ENCODE peak calls at places on chromosome 3, in seven cellular contexts. H is neural progenitor cell, F is endodermal cell, G is bronchial epithelial cell, W is suprapubic skin, Z is colonic mucosa, P is Panc1. A is an unnamed sample. For H3K36me3, the result is how much of the 10 kb centered on the place peaks cover.

GRCh38 chr3:95311272-95311671 is 1248.4 kb downstream of the NSUN3 start:
- DNase-seq in H (no peak), F (no peak), G (no peak), W (no peak), Z (no peak), P (no peak), A (no peak)

GRCh38 chr3:177367783-177368182 is 170.5 kb upstream of the TBL1XR1 start:
- DNase-seq in H (no peak), F (no peak), G (no peak), W (no peak), Z (no peak), P (no peak), A (no peak)

GRCh38 chr3:144866504-144866903 is 894.9 kb downstream of the DIPK2A start:
- DNase-seq in H (no peak), F (no peak), G (no peak), W (no peak), Z (no peak), P (no peak), A (no peak)

GRCh38 chr3:67640023-67640660 is 14.3 kb downstream of the SUCLG2 start:
- DNase-seq in H (no peak), F (no peak), G (no peak), W (no peak), Z (no peak), P (no peak), A (no peak)

GRCh38 chr3:88113311-88114162 is 36.2 kb upstream of the C3orf38 start:
- DNase-seq in H (peak), F (peak), G (peak), W (no peak), Z (peak), P (peak), A (no peak)

GRCh38 chr3:189144645-189145044 is 27.1 kb upstream of the TPRG1 start:
- DNase-seq in H (no peak), F (no peak), G (peak), W (no peak), Z (peak), P (no peak), A (no peak)

GRCh38 chr3:139358857-139359562 is 15.2 kb downstream of the MRPS22 start:
- DNase-seq in H (peak), F (no peak), G (no peak), W (no peak), Z (no peak), P (no peak), A (no peak)

GRCh38 chr3:98003306-98003969 is 31.2 kb upstream of the RIOX2 start:
- DNase-seq in H (no peak), F (no peak), G (no peak), W (no peak), Z (no peak), P (no peak), A (no peak)

GRCh38 chr3:123880998-123881561 is 3.1 kb downstream of the MYLK start:
- DNase-seq in H (peak), F (peak), G (peak), W (no peak), Z (peak), P (no peak), A (no peak)

GRCh38 chr3:126854666-126855065 is 128.2 kb upstream of the PLXNA1 start:
- DNase-seq in H (no peak), F (peak), G (no peak), W (no peak), Z (no peak), P (no peak), A (no peak)

GRCh38 chr3:117485841-117486240 is 776.3 kb downstream of the TUSC7 start:
- DNase-seq in H (no peak), F (no peak), G (no peak), W (no peak), Z (no peak), P (no peak), A (no peak)

GRCh38 chr3:177574232-177574856 is 377.1 kb upstream of the TBL1XR1 start:
- DNase-seq in H (peak), F (peak), G (peak), W (no peak), Z (peak), P (no peak), A (no peak)

GRCh38 chr3:171649282-171649681 is 161.0 kb downstream of the PLD1 start:
- DNase-seq in H (no peak), F (no peak), G (no peak), W (no peak), Z (no peak), P (no peak), A (no peak)

GRCh38 chr3:58575986-58576652 is 1.1 kb downstream of the FAM107A start:
- DNase-seq in H (no peak), F (no peak), G (no peak), W (no peak), Z (no peak), P (no peak), A (no peak)

GRCh38 chr3:71025010-71025409 is 558.5 kb downstream of the FOXP1 start:
- DNase-seq in H (no peak), F (no peak), G (no peak), W (no peak), Z (no peak), P (no peak), A (no peak)

GRCh38 chr3:133763797-133764734 is 17.9 kb downstream of the TF start:
- DNase-seq in H (no peak), F (no peak), G (no peak), W (no peak), Z (no peak), P (no peak), A (no peak)

GRCh38 chr3:11818033-11818432 is 28.7 kb downstream of the TAMM41 start:
- DNase-seq in H (no peak), F (no peak), G (peak), W (no peak), Z (no peak), P (no peak), A (no peak)

GRCh38 chr3:12423918-12424634 is 60.2 kb upstream of the TSEN2 start:
- DNase-seq in H (no peak), F (no peak), G (no peak), W (no peak), Z (no peak), P (no peak), A (no peak)

GRCh38 chr3:50518441-50518840 is 15.0 kb upstream of the CACNA2D2 start:
- DNase-seq in H (no peak), F (no peak), G (no peak), W (no peak), Z (no peak), P (no peak), A (no peak)

GRCh38 chr3:192364296-192364695 is 363.0 kb downstream of the FGF12 start:
- DNase-seq in H (no peak), F (no peak), G (no peak), W (no peak), Z (no peak), P (no peak), A (no peak)

GRCh38 chr3:66693461-66693912 is 192.7 kb upstream of the LRIG1 start:
- DNase-seq in H (no peak), F (no peak), G (no peak), W (no peak), Z (peak), P (no peak), A (no peak)

GRCh38 chr3:129161860-129162271 is 1.0 kb upstream of the ISY1 start:
- DNase-seq in H (peak), F (peak), G (peak), W (no peak), Z (peak), P (no peak), A (no peak)

GRCh38 chr3:152402698-152403456 is 134.1 kb downstream of the MBNL1 start:
- DNase-seq in H (no peak), F (no peak), G (peak), W (no peak), Z (no peak), P (no peak), A (no peak)

GRCh38 chr3:84680700-84681099 is 278.1 kb upstream of the CADM2 start:
- DNase-seq in H (no peak), F (no peak), G (no peak), W (no peak), Z (no peak), P (no peak), A (no peak)

GRCh38 chr3:193992638-193993037 is 143.3 kb upstream of the HES1 start:
- DNase-seq in H (no peak), F (peak), G (no peak), W (no peak), Z (no peak), P (no peak), A (no peak)

GRCh38 chr3:143658869-143659268 is 189.4 kb downstream of the SLC9A9 start:
- DNase-seq in H (no peak), F (no peak), G (peak), W (no peak), Z (no peak), P (no peak), A (no peak)

GRCh38 chr3:47065681-47066080 is 86.2 kb downstream of the NBEAL2 start:
- DNase-seq in H (no peak), F (no peak), G (no peak), W (no peak), Z (no peak), P (no peak), A (no peak)

GRCh38 chr3:47070770-47071169 is 91.3 kb downstream of the NBEAL2 start:
- DNase-seq in H (no peak), F (no peak), G (no peak), W (no peak), Z (no peak), P (no peak), A (no peak)

GRCh38 chr3:47065058-47065457 is 85.6 kb downstream of the NBEAL2 start:
- DNase-seq in H (no peak), F (no peak), G (no peak), W (no peak), Z (no peak), P (no peak), A (no peak)
- H3K36me3 ChIP-seq in H (under half), F (half or more), G (under half), W (under half), Z (under half), P (under half), A (under half)

GRCh38 chr3:86990171-86990733 is 697 bp downstream of the VGLL3 start:
- DNase-seq in H (no peak), F (peak), G (peak), W (peak), Z (no peak), P (no peak), A (peak)

GRCh38 chr3:86989611-86990010 is 1.3 kb downstream of the VGLL3 start:
- DNase-seq in H (no peak), F (no peak), G (no peak), W (no peak), Z (no peak), P (no peak), A (no peak)

GRCh38 chr3:86991482-86991815 is 500 bp upstream of the VGLL3 start:
- DNase-seq in H (no peak), F (no peak), G (peak), W (no peak), Z (no peak), P (no peak), A (no peak)

GRCh38 chr3:86991840-86992430 is 986 bp upstream of the VGLL3 start:
- DNase-seq in H (no peak), F (no peak), G (peak), W (no peak), Z (no peak), P (no peak), A (no peak)

GRCh38 chr3:86990734-86991481 is at the start of gene VGLL3:
- DNase-seq in H (peak), F (peak), G (no peak), W (peak), Z (peak), P (no peak), A (peak)
- TF ChIP-seq CTCF in H (peak), F (peak), G (peak), W (no peak), Z (no peak), P (no peak), A (no peak)

DNA sequence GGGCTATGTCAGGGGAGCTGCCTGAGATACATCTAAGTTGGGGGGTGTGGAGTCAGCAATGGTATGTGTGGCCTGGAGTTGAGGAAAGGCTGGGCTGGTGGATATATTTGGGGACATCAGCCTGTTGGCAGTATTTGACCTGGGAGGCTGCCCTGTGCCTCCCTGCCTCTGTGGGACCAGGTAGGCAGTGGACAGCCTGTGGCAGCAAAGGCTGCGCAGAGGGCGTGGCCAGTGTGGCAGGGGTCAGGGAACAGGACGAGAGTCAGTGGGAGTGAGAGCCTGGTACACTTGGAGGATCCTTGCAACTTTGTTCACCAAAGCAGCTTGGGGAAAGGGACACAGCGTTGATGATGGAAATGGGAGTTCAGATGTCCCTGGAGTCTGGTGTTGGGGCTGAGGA is 15.0 kb downstream of the TEX264 start:
- DNase-seq in H (no peak), F (no peak), G (no peak), W (no peak), Z (no peak), P (no peak), A (no peak)
- H3K36me3 ChIP-seq in H (under half), F (under half), G (under half), W (half or more), Z (under half), P (under half), A (under half)

GRCh38 chr3:44918581-44918980 is 44.2 kb downstream of the TGM4 start:
- DNase-seq in H (no peak), F (peak), G (no peak), W (no peak), Z (no peak), P (no peak), A (no peak)

GRCh38 chr3:44914936-44915335 is 40.5 kb downstream of the TGM4 start:
- DNase-seq in H (peak), F (peak), G (no peak), W (no peak), Z (no peak), P (no peak), A (no peak)

GRCh38 chr3:44918087-44918486 is 43.7 kb downstream of the TGM4 start:
- DNase-seq in H (no peak), F (no peak), G (no peak), W (no peak), Z (no peak), P (no peak), A (no peak)

GRCh38 chr3:44913868-44914468 is 39.6 kb downstream of the TGM4 start:
- DNase-seq in H (peak), F (peak), G (peak), W (no peak), Z (peak), P (peak), A (no peak)

GRCh38 chr3:44915702-44916438 is 41.5 kb downstream of the TGM4 start:
- DNase-seq in H (peak), F (peak), G (no peak), W (no peak), Z (no peak), P (no peak), A (no peak)
- TF ChIP-seq CTCF in H (no peak), F (peak), G (no peak), W (no peak), Z (no peak), P (no peak), A (no peak)

GRCh38 chr3:115999001-115999400 is 375.7 kb downstream of the GAP43 start:
- DNase-seq in H (no peak), F (no peak), G (no peak), W (no peak), Z (no peak), P (no peak), A (no peak)

GRCh38 chr3:116000315-116000714 is 377.0 kb downstream of the GAP43 start:
- DNase-seq in H (no peak), F (no peak), G (peak), W (no peak), Z (no peak), P (peak), A (peak)

GRCh38 chr3:116001063-116001765 is 377.9 kb downstream of the GAP43 start:
- DNase-seq in H (no peak), F (no peak), G (peak), W (no peak), Z (no peak), P (no peak), A (no peak)

GRCh38 chr3:115999598-115999997 is 376.3 kb downstream of the GAP43 start:
- DNase-seq in H (peak), F (peak), G (no peak), W (no peak), Z (no peak), P (no peak), A (no peak)

GRCh38 chr3:115996420-115997108 is 373.3 kb downstream of the GAP43 start:
- DNase-seq in H (no peak), F (no peak), G (no peak), W (no peak), Z (no peak), P (no peak), A (no peak)
- H3K36me3 ChIP-seq in H (under half), F (under half), G (under half), W (under half), Z (under half), P (under half), A (under half)

GRCh38 chr3:53137835-53138446 is 7.7 kb upstream of the RFT1 start:
- DNase-seq in H (no peak), F (no peak), G (peak), W (no peak), Z (no peak), P (no peak), A (no peak)

GRCh38 chr3:53132347-53132746 is 2.1 kb upstream of the RFT1 start:
- DNase-seq in H (no peak), F (no peak), G (no peak), W (no peak), Z (no peak), P (no peak), A (no peak)

GRCh38 chr3:53137221-53137620 is 7.0 kb upstream of the RFT1 start:
- DNase-seq in H (no peak), F (no peak), G (no peak), W (no peak), Z (no peak), P (no peak), A (no peak)

GRCh38 chr3:53131136-53131495 is 881 bp upstream of the RFT1 start:
- DNase-seq in H (no peak), F (no peak), G (no peak), W (no peak), Z (no peak), P (no peak), A (no peak)

GRCh38 chr3:53134631-53135232 is 4.5 kb upstream of the RFT1 start:
- DNase-seq in H (peak), F (peak), G (peak), W (no peak), Z (peak), P (no peak), A (no peak)
- TF ChIP-seq CTCF in H (peak), F (peak), G (peak), W (no peak), Z (peak), P (peak), A (peak)

GRCh38 chr3:52615178-52615577 is 70.5 kb downstream of the PBRM1 start:
- DNase-seq in H (no peak), F (no peak), G (no peak), W (no peak), Z (no peak), P (no peak), A (no peak)
- H3K36me3 ChIP-seq in H (under half), F (half or more), G (under half), W (half or more), Z (under half), P (under half), A (half or more)

GRCh38 chr3:119681279-119681678 is 4.1 kb upstream of the COX17 start:
- DNase-seq in H (peak), F (no peak), G (peak), W (no peak), Z (no peak), P (peak), A (no peak)
- TF ChIP-seq CTCF in H (peak), F (peak), G (peak), W (no peak), Z (no peak), P (peak), A (peak)

A was measured in RWPE2.